ENCODE peak calls at places on chromosome 1, in eight cellular contexts. H is activated naive CD8-positive, alpha-beta T cell treated with anti-CD3 and anti-CD28 coated beads, Interleukin-2, amount 50 U/mL, for 24 hours; B is pancreas; C is GM10248; N is fibroblast of mammary gland; L is stimulated activated CD8-positive, alpha-beta memory T cell treated with anti-CD3 and anti-CD28 coated beads, Interleukin-7, amount 100 ng/mL, for 1 hour; E is NCI-H446; J is lower leg skin. P is an unnamed sample.

GRCh38 chr1:18783705-18784522 is 75.5 kb downstream of the TAS1R2 start:
- DNase-seq in B (no peak), H (no peak), C (no peak), L (no peak), E (no peak), J (no peak), N (no peak), P (no peak)

GRCh38 chr1:91894036-91894761 is 8.2 kb upstream of the TGFBR3 start:
- DNase-seq in N (peak; percentile 67), J (no peak), C (no peak), E (no peak), B (no peak), L (no peak), H (no peak), P (no peak)

GRCh38 chr1:170881268-170882265 is 53.8 kb upstream of the MROH9 start:
- DNase-seq in E (peak; percentile 53), J (no peak), L (no peak), C (no peak), N (peak; percentile 73), H (no peak), B (no peak), P (no peak)

GRCh38 chr1:221655766-221656305 is 86.1 kb downstream of the DUSP10 start:
- DNase-seq in C (no peak), J (no peak), E (no peak), H (no peak), N (no peak), B (no peak), L (no peak), P (no peak)

GRCh38 chr1:203915811-203916210 is 54.4 kb downstream of the SNRPE start:
- DNase-seq in H (no peak), C (no peak), E (no peak), J (no peak), N (peak; percentile 62), L (no peak), B (no peak), P (no peak)

GRCh38 chr1:28869952-28870351 is 44.4 kb upstream of the EPB41 start:
- DNase-seq in C (no peak), E (no peak), N (no peak), J (no peak), B (no peak), L (no peak), H (no peak), P (no peak)

GRCh38 chr1:161096015-161096414 is 2.1 kb upstream of the KLHDC9 start:
- DNase-seq in E (no peak), B (no peak), C (peak; percentile 71), L (no peak), N (no peak), J (peak; percentile 18), H (no peak), P (no peak)

GRCh38 chr1:6108937-6109636 is 63.4 kb downstream of the KCNAB2 start:
- DNase-seq in N (peak; percentile 51), H (peak; percentile 55), B (peak; percentile 65), C (peak; percentile 74), E (peak; percentile 81), J (no peak), L (no peak), P (no peak)

GRCh38 chr1:53292690-53293089 is 35.2 kb downstream of the LRP8 start:
- DNase-seq in C (peak; percentile 68), B (peak; percentile 6), L (no peak), N (no peak), E (no peak), J (no peak), H (no peak), P (no peak)

GRCh38 chr1:99685516-99686180 is 39.7 kb downstream of the PALMD start:
- DNase-seq in N (peak; percentile 88), J (peak; percentile 95), B (peak; percentile 45), E (peak; percentile 97), H (peak; percentile 47), C (peak; percentile 11), L (no peak), P (peak; percentile 92)

GRCh38 chr1:197618065-197618464 is 157.2 kb downstream of the DENND1B start:
- DNase-seq in B (no peak), L (no peak), H (no peak), C (no peak), E (peak; percentile 77), N (peak; percentile 50), J (no peak), P (no peak)

GRCh38 chr1:41670558-41670957 is 186.1 kb upstream of the EDN2 start:
- DNase-seq in J (no peak), H (peak; percentile 55), L (no peak), C (no peak), N (peak; percentile 76), E (no peak), B (no peak), P (no peak)

GRCh38 chr1:41954533-41954944 is 35.8 kb upstream of the HIVEP3 start:
- DNase-seq in H (no peak), B (no peak), C (no peak), L (no peak), E (no peak), J (no peak), N (peak; percentile 70), P (no peak)

GRCh38 chr1:154453577-154454352 is 48.3 kb upstream of the TDRD10 start:
- DNase-seq in J (no peak), C (no peak), B (no peak), N (peak; percentile 80), E (no peak), H (peak; percentile 34), L (no peak), P (no peak)

GRCh38 chr1:213983589-213984386 is 4.0 kb upstream of the PROX1 start:
- DNase-seq in N (no peak), B (no peak), H (no peak), E (no peak), C (no peak), J (no peak), L (no peak), P (no peak)

GRCh38 chr1:78176448-78176847 is 130.7 kb downstream of the GIPC2 start:
- DNase-seq in L (no peak), H (no peak), N (peak; percentile 94), J (no peak), C (no peak), E (peak; percentile 88), B (no peak), P (no peak)